ENCODE peak calls at places on chromosome 21, in seven cellular contexts. K is psoas muscle, T is lower lobe of right lung, N is stomach, O is mammary epithelial cell, I is tibial nerve, V is fibroblast of lung. S is an unnamed sample.

GRCh38 chr21:32346951-32347350 is 45.9 kb downstream of the URB1 start:
- DNase-seq in I (no peak), O (no peak), N (no peak), V (no peak), T (no peak), K (no peak), S (no peak)

GRCh38 chr21:32278068-32278467 is 781 bp downstream of the MIS18A start:
- DNase-seq in V (no peak), O (no peak), N (no peak), K (no peak), T (no peak), I (no peak), S (no peak)

GRCh38 chr21:29453511-29453910 is 154.8 kb downstream of the BACH1 start:
- DNase-seq in T (no peak), O (no peak), V (peak; percentile 36), K (no peak), N (no peak), I (no peak), S (no peak)

GRCh38 chr21:35016071-35016470 is 33.0 kb downstream of the RUNX1 start:
- DNase-seq in N (no peak), T (no peak), V (no peak), K (no peak), I (no peak), O (no peak), S (no peak)

GRCh38 chr21:30102881-30103280 is 63.7 kb downstream of the CLDN17 start:
- DNase-seq in V (no peak), I (no peak), T (no peak), O (no peak), K (no peak), N (no peak), S (no peak)

GRCh38 chr21:32143222-32143939 is 135.5 kb downstream of the MIS18A start:
- DNase-seq in N (no peak), T (no peak), V (peak; percentile 9), I (peak; percentile 16), K (peak; percentile 61), O (no peak), S (no peak)

GRCh38 chr21:39347537-39347936 is 1.4 kb downstream of the HMGN1 start:
- DNase-seq in T (no peak), N (no peak), K (no peak), V (no peak), O (no peak), I (no peak), S (no peak)

GRCh38 chr21:16570856-16571255 is 841.1 kb downstream of the USP25 start:
- DNase-seq in I (no peak), O (no peak), N (no peak), T (no peak), K (no peak), V (peak; percentile 63), S (no peak)

GRCh38 chr21:32372755-32373154 is 20.1 kb downstream of the URB1 start:
- DNase-seq in N (no peak), V (no peak), K (no peak), O (peak; percentile 55), I (no peak), T (no peak), S (no peak)

GRCh38 chr21:35945089-35945671 is 115.1 kb downstream of the SETD4 start:
- DNase-seq in O (no peak), T (no peak), N (no peak), I (no peak), V (no peak), K (no peak), S (no peak)

GRCh38 chr21:35083246-35083645 is 34.1 kb upstream of the RUNX1 start:
- DNase-seq in V (peak; percentile 79), N (no peak), I (no peak), O (no peak), T (no peak), K (no peak), S (no peak)

GRCh38 chr21:14685568-14685967 is 139.5 kb upstream of the SAMSN1 start:
- DNase-seq in N (no peak), I (no peak), V (no peak), O (no peak), T (no peak), K (no peak), S (no peak)

GRCh38 chr21:17590443-17590842 is 22.3 kb downstream of the BTG3 start:
- DNase-seq in I (no peak), O (no peak), T (no peak), V (no peak), K (no peak), N (no peak), S (no peak)

GRCh38 chr21:34812510-34813265 is 143.9 kb downstream of the CLIC6 start:
- DNase-seq in O (peak; percentile 81), V (peak; percentile 96), K (no peak), T (no peak), N (no peak), I (no peak), S (no peak)

GRCh38 chr21:20998456-20998789 is 214 bp downstream of the NCAM2 start:
- DNase-seq in K (no peak), V (no peak), T (no peak), N (no peak), O (no peak), I (no peak), S (no peak)

GRCh38 chr21:25571726-25572121 is 35.6 kb downstream of the MRPL39 start:
- DNase-seq in T (no peak), O (no peak), I (no peak), N (no peak), V (no peak), K (no peak), S (no peak)
- H3K36me3 ChIP-seq in T (no peaks in the 10 kb centered on the region), O (no peaks in the 10 kb centered on the region), I (no peaks in the 10 kb centered on the region), N (peaks cover 5% of the 10 kb centered on the region), V (no peaks in the 10 kb centered on the region), K (no peaks in the 10 kb centered on the region), S (no peaks in the 10 kb centered on the region)

GRCh38 chr21:37914211-37914900 is 1.9 kb downstream of the KCNJ6 start:
- DNase-seq in V (peak; percentile 19), K (no peak), N (no peak), T (peak; percentile 57), I (no peak), O (peak; percentile 34), S (no peak)

GRCh38 chr21:37912616-37913015 is 3.6 kb downstream of the KCNJ6 start:
- DNase-seq in K (no peak), N (no peak), V (no peak), T (no peak), I (no peak), O (no peak), S (no peak)

GRCh38 chr21:37908691-37909090 is 7.6 kb downstream of the KCNJ6 start:
- DNase-seq in T (no peak), O (no peak), K (no peak), I (no peak), V (no peak), N (no peak), S (no peak)

GRCh38 chr21:37907076-37907475 is 9.2 kb downstream of the KCNJ6 start:
- DNase-seq in O (peak; percentile 8), I (no peak), N (no peak), K (no peak), V (no peak), T (no peak), S (no peak)

GRCh38 chr21:37909936-37910335 is 6.3 kb downstream of the KCNJ6 start:
- DNase-seq in O (no peak), T (no peak), N (no peak), V (no peak), K (no peak), I (no peak), S (no peak)
- TF ChIP-seq CTCF in O (peak; percentile 9), T (no peak), N (no peak), V (no peak), K (no peak), I (no peak), S (no peak)

DNA sequence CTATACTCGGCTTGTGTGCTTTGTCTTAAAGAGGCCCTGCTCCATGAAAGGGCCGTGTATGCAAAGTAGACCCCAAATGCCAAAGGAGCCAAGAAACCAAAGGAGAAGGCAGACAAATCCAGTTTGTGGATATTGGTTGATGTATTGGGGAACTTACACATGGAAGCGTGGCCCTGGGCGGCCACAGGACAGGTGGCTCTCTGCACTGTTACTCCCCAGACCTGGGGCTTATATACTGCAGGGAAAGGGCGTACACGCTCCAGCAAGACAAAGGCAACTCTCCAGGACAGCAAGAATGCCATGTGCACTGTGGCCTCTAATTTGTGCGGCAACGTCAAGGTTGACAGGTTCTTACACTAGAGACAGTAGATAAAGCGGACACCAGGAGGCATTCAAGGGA is 24.8 kb downstream of the RSPH1 start:
- DNase-seq in N (no peak), O (no peak), V (no peak), K (no peak), T (no peak), I (no peak), S (no peak)
- H3K36me3 ChIP-seq in N (no peaks in the 10 kb centered on the region), O (no peaks in the 10 kb centered on the region), V (no peaks in the 10 kb centered on the region), K (no peaks in the 10 kb centered on the region), T (no peaks in the 10 kb centered on the region), I (no peaks in the 10 kb centered on the region), S (no peaks in the 10 kb centered on the region)

GRCh38 chr21:24514081-24514733 is 1093.1 kb downstream of the MRPL39 start:
- DNase-seq in K (no peak), V (no peak), O (no peak), T (no peak), N (no peak), I (no peak), S (no peak)
- TF ChIP-seq CTCF in K (peak; percentile 23), V (no peak), O (peak; percentile 15), T (peak; percentile 50), N (no peak), I (peak; percentile 13), S (no peak)

GRCh38 chr21:33554982-33555344 is 12.1 kb downstream of the SON start:
- DNase-seq in O (no peak), T (no peak), N (no peak), K (no peak), V (no peak), I (no peak), S (no peak)
- H3K36me3 ChIP-seq in O (peaks cover 71% of the 10 kb centered on the region), T (peaks cover 98% of the 10 kb centered on the region), N (peaks cover 97% of the 10 kb centered on the region), K (peaks cover 36% of the 10 kb centered on the region), V (peaks cover 50% of the 10 kb centered on the region), I (peaks cover 44% of the 10 kb centered on the region), S (peaks cover 10% of the 10 kb centered on the region)

DNA sequence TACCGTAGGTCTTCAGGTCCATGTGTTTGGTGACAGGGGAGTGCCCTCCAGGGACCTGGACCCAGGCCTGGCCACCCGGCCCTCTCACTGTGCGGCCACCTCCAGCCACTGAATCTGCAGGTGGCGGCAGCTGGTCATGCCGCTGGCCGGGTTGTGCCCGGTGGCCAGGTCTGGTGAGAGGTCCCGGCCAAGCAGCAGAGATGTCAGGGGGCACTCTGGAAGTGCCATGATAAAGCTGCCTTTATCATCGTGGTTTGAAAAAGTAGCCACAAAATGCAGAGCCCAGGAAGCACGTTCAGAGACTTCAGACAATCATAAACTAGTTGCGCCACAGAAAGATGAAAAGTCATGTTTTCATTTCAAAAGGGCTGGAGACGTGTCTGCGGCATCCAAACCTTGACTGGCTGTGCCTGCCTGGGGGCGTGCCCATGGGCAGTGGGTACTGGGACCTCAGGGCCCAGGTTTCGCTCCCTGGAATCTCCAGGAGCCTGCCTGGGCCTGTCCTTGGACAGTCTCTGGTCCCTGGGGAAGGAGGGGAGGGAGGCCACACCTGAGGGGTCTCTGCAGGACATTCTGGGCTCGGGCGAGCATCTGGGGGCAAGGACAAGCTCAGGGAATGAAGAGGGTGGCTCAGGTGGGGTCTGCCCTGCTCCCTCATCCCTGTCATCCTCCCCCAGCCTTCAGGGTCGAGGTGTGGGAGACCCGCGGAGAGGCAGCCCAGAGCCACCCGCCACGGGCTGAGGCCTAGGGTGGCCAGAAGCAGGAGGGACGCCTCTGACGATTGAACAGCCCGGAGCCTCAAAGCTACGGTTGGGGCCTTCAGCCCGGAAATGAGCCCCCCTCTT is 44.9 kb downstream of the COL18A1 start:
- DNase-seq in T (no peak), O (peak; percentile 31), I (no peak), N (no peak), K (peak; percentile 42), V (no peak), S (peak; percentile 53)
- TF ChIP-seq CTCF in T (no peak), O (no peak), I (no peak), N (no peak), K (no peak), V (no peak), S (no peak)

S was measured in left lung.